ENCODE peak calls at places on chromosome 18, in ten cellular contexts. One of them, this sample, is unnamed.

GRCh38 chr18:8794133-8794986 is 89.0 kb downstream of the MTCL1 start:
- DNase-seq in NCI-H1436: no peak
- DNase-seq in ACHN: peak; percentile 89
- DNase-seq in naive thymus-derived CD8-positive, alpha-beta T cell: no peak
- DNase-seq in iPS-NIHi11: no peak
- DNase-seq in NCI-H2171: no peak
- DNase-seq in retinal pigment epithelial cell: peak; percentile 63
- DNase-seq in GM13976: no peak
- DNase-seq in T-helper 9 cell: no peak
- DNase-seq in tibial nerve: no peak
- DNase-seq in this sample: no peak

GRCh38 chr18:68355637-68356036 is 359.3 kb downstream of the TMX3 start:
- DNase-seq in NCI-H1436: no peak
- DNase-seq in ACHN: no peak
- DNase-seq in naive thymus-derived CD8-positive, alpha-beta T cell: no peak
- DNase-seq in iPS-NIHi11: no peak
- DNase-seq in NCI-H2171: no peak
- DNase-seq in retinal pigment epithelial cell: no peak
- DNase-seq in GM13976: no peak
- DNase-seq in T-helper 9 cell: no peak
- DNase-seq in tibial nerve: no peak
- DNase-seq in this sample: no peak

GRCh38 chr18:34932792-34933466 is 108.3 kb upstream of the MAPRE2 start:
- DNase-seq in NCI-H1436: no peak
- DNase-seq in ACHN: no peak
- DNase-seq in naive thymus-derived CD8-positive, alpha-beta T cell: no peak
- DNase-seq in iPS-NIHi11: no peak
- DNase-seq in NCI-H2171: no peak
- DNase-seq in retinal pigment epithelial cell: no peak
- DNase-seq in GM13976: no peak
- DNase-seq in T-helper 9 cell: no peak
- DNase-seq in tibial nerve: no peak
- DNase-seq in this sample: no peak

GRCh38 chr18:75107931-75108276 is 101.0 kb downstream of the PTGR3 start:
- DNase-seq in NCI-H1436: no peak
- DNase-seq in ACHN: no peak
- DNase-seq in naive thymus-derived CD8-positive, alpha-beta T cell: no peak
- DNase-seq in iPS-NIHi11: no peak
- DNase-seq in NCI-H2171: no peak
- DNase-seq in retinal pigment epithelial cell: no peak
- DNase-seq in GM13976: no peak
- DNase-seq in T-helper 9 cell: no peak
- DNase-seq in tibial nerve: no peak
- DNase-seq in this sample: no peak

GRCh38 chr18:5661179-5661578 is 117.4 kb upstream of the EPB41L3 start:
- DNase-seq in NCI-H1436: no peak
- DNase-seq in ACHN: no peak
- DNase-seq in naive thymus-derived CD8-positive, alpha-beta T cell: no peak
- DNase-seq in iPS-NIHi11: no peak
- DNase-seq in NCI-H2171: no peak
- DNase-seq in retinal pigment epithelial cell: no peak
- DNase-seq in GM13976: no peak
- DNase-seq in T-helper 9 cell: no peak
- DNase-seq in tibial nerve: no peak
- DNase-seq in this sample: no peak

GRCh38 chr18:27668126-27668525 is 483.0 kb upstream of the CHST9 start:
- DNase-seq in NCI-H1436: no peak
- DNase-seq in ACHN: no peak
- DNase-seq in naive thymus-derived CD8-positive, alpha-beta T cell: no peak
- DNase-seq in iPS-NIHi11: no peak
- DNase-seq in NCI-H2171: no peak
- DNase-seq in retinal pigment epithelial cell: no peak
- DNase-seq in GM13976: no peak
- DNase-seq in T-helper 9 cell: no peak
- DNase-seq in tibial nerve: no peak
- DNase-seq in this sample: no peak

GRCh38 chr18:32425466-32425865 is 45.2 kb downstream of the GAREM1 start:
- DNase-seq in NCI-H1436: no peak
- DNase-seq in ACHN: no peak
- DNase-seq in naive thymus-derived CD8-positive, alpha-beta T cell: no peak
- DNase-seq in iPS-NIHi11: no peak
- DNase-seq in NCI-H2171: no peak
- DNase-seq in retinal pigment epithelial cell: no peak
- DNase-seq in GM13976: no peak
- DNase-seq in T-helper 9 cell: no peak
- DNase-seq in tibial nerve: no peak
- DNase-seq in this sample: no peak

GRCh38 chr18:46542545-46542944 is 114.5 kb downstream of the LOXHD1 start:
- DNase-seq in NCI-H1436: no peak
- DNase-seq in ACHN: peak; percentile 13
- DNase-seq in naive thymus-derived CD8-positive, alpha-beta T cell: no peak
- DNase-seq in iPS-NIHi11: peak; percentile 69
- DNase-seq in NCI-H2171: no peak
- DNase-seq in retinal pigment epithelial cell: no peak
- DNase-seq in GM13976: no peak
- DNase-seq in T-helper 9 cell: no peak
- DNase-seq in tibial nerve: no peak
- DNase-seq in this sample: no peak

GRCh38 chr18:67266591-67267237 is 249.8 kb downstream of the DSEL start:
- DNase-seq in NCI-H1436: no peak
- DNase-seq in ACHN: no peak
- DNase-seq in naive thymus-derived CD8-positive, alpha-beta T cell: no peak
- DNase-seq in iPS-NIHi11: no peak
- DNase-seq in NCI-H2171: no peak
- DNase-seq in retinal pigment epithelial cell: no peak
- DNase-seq in GM13976: no peak
- DNase-seq in T-helper 9 cell: no peak
- DNase-seq in tibial nerve: no peak
- DNase-seq in this sample: no peak

GRCh38 chr18:3585656-3586509 is 135.9 kb downstream of the TGIF1 start:
- DNase-seq in NCI-H1436: peak; percentile 71
- DNase-seq in ACHN: peak; percentile 75
- DNase-seq in naive thymus-derived CD8-positive, alpha-beta T cell: peak; percentile 27
- DNase-seq in iPS-NIHi11: peak; percentile 85
- DNase-seq in NCI-H2171: peak; percentile 46
- DNase-seq in retinal pigment epithelial cell: no peak
- DNase-seq in GM13976: peak; percentile 55
- DNase-seq in T-helper 9 cell: peak; percentile 62
- DNase-seq in tibial nerve: peak; percentile 62
- DNase-seq in this sample: peak; percentile 76

GRCh38 chr18:24735504-24736243 is 275.2 kb downstream of the HRH4 start:
- DNase-seq in NCI-H1436: no peak
- DNase-seq in ACHN: no peak
- DNase-seq in naive thymus-derived CD8-positive, alpha-beta T cell: no peak
- DNase-seq in iPS-NIHi11: no peak
- DNase-seq in NCI-H2171: no peak
- DNase-seq in retinal pigment epithelial cell: no peak
- DNase-seq in GM13976: no peak
- DNase-seq in T-helper 9 cell: no peak
- DNase-seq in tibial nerve: no peak
- DNase-seq in this sample: no peak

GRCh38 chr18:44198296-44199284 is 482.1 kb upstream of the SETBP1 start:
- DNase-seq in NCI-H1436: peak; percentile 58
- DNase-seq in ACHN: no peak
- DNase-seq in naive thymus-derived CD8-positive, alpha-beta T cell: no peak
- DNase-seq in iPS-NIHi11: no peak
- DNase-seq in NCI-H2171: no peak
- DNase-seq in retinal pigment epithelial cell: no peak
- DNase-seq in GM13976: no peak
- DNase-seq in T-helper 9 cell: no peak
- DNase-seq in tibial nerve: no peak
- DNase-seq in this sample: no peak

GRCh38 chr18:79637921-79638855 is 41.4 kb upstream of the CTDP1 start:
- DNase-seq in NCI-H1436: no peak
- DNase-seq in ACHN: no peak
- DNase-seq in naive thymus-derived CD8-positive, alpha-beta T cell: no peak
- DNase-seq in iPS-NIHi11: no peak
- DNase-seq in NCI-H2171: no peak
- DNase-seq in retinal pigment epithelial cell: no peak
- DNase-seq in GM13976: no peak
- DNase-seq in T-helper 9 cell: no peak
- DNase-seq in tibial nerve: no peak
- DNase-seq in this sample: no peak

GRCh38 chr18:49681387-49681786 is 119.5 kb downstream of the LIPG start:
- DNase-seq in NCI-H1436: no peak
- DNase-seq in ACHN: no peak
- DNase-seq in naive thymus-derived CD8-positive, alpha-beta T cell: no peak
- DNase-seq in iPS-NIHi11: no peak
- DNase-seq in NCI-H2171: no peak
- DNase-seq in retinal pigment epithelial cell: no peak
- DNase-seq in GM13976: no peak
- DNase-seq in T-helper 9 cell: no peak
- DNase-seq in tibial nerve: no peak
- DNase-seq in this sample: no peak

GRCh38 chr18:12946549-12947354 is 1.1 kb upstream of the SEH1L start:
- DNase-seq in NCI-H1436: no peak
- DNase-seq in ACHN: peak; percentile 81
- DNase-seq in naive thymus-derived CD8-positive, alpha-beta T cell: no peak
- DNase-seq in iPS-NIHi11: peak; percentile 26
- DNase-seq in NCI-H2171: peak; percentile 37
- DNase-seq in retinal pigment epithelial cell: peak; percentile 66
- DNase-seq in GM13976: no peak
- DNase-seq in T-helper 9 cell: no peak
- DNase-seq in tibial nerve: no peak
- DNase-seq in this sample: peak; percentile 52

GRCh38 chr18:63155169-63155852 is 164.3 kb downstream of the BCL2 start:
- DNase-seq in NCI-H1436: peak; percentile 94
- DNase-seq in ACHN: peak; percentile 60
- DNase-seq in naive thymus-derived CD8-positive, alpha-beta T cell: peak; percentile 58
- DNase-seq in iPS-NIHi11: peak; percentile 87
- DNase-seq in NCI-H2171: peak; percentile 84
- DNase-seq in retinal pigment epithelial cell: no peak
- DNase-seq in GM13976: peak; percentile 68
- DNase-seq in T-helper 9 cell: peak; percentile 66
- DNase-seq in tibial nerve: no peak
- DNase-seq in this sample: peak; percentile 72

GRCh38 chr18:8826971-8827370 is 121.6 kb downstream of the MTCL1 start:
- DNase-seq in NCI-H1436: no peak
- DNase-seq in ACHN: no peak
- DNase-seq in naive thymus-derived CD8-positive, alpha-beta T cell: no peak
- DNase-seq in iPS-NIHi11: no peak
- DNase-seq in NCI-H2171: no peak
- DNase-seq in retinal pigment epithelial cell: no peak
- DNase-seq in GM13976: no peak
- DNase-seq in T-helper 9 cell: no peak
- DNase-seq in tibial nerve: no peak
- DNase-seq in this sample: no peak

GRCh38 chr18:31929273-31929672 is 13.7 kb downstream of the TRAPPC8 start:
- DNase-seq in NCI-H1436: no peak
- DNase-seq in ACHN: no peak
- DNase-seq in naive thymus-derived CD8-positive, alpha-beta T cell: no peak
- DNase-seq in iPS-NIHi11: no peak
- DNase-seq in NCI-H2171: no peak
- DNase-seq in retinal pigment epithelial cell: no peak
- DNase-seq in GM13976: no peak
- DNase-seq in T-helper 9 cell: no peak
- DNase-seq in tibial nerve: no peak
- DNase-seq in this sample: no peak

GRCh38 chr18:59885579-59886163 is 14.1 kb upstream of the PMAIP1 start:
- DNase-seq in NCI-H1436: no peak
- DNase-seq in ACHN: peak; percentile 30
- DNase-seq in naive thymus-derived CD8-positive, alpha-beta T cell: no peak
- DNase-seq in iPS-NIHi11: no peak
- DNase-seq in NCI-H2171: no peak
- DNase-seq in retinal pigment epithelial cell: no peak
- DNase-seq in GM13976: peak; percentile 64
- DNase-seq in T-helper 9 cell: no peak
- DNase-seq in tibial nerve: no peak
- DNase-seq in this sample: no peak

GRCh38 chr18:47263828-47264314 is 12.4 kb upstream of the SKOR2 start:
- DNase-seq in NCI-H1436: no peak
- DNase-seq in ACHN: no peak
- DNase-seq in naive thymus-derived CD8-positive, alpha-beta T cell: no peak
- DNase-seq in iPS-NIHi11: no peak
- DNase-seq in NCI-H2171: no peak
- DNase-seq in retinal pigment epithelial cell: no peak
- DNase-seq in GM13976: no peak
- DNase-seq in T-helper 9 cell: no peak
- DNase-seq in tibial nerve: no peak
- DNase-seq in this sample: no peak

GRCh38 chr18:58168221-58168620 is 124.2 kb downstream of the NEDD4L start:
- DNase-seq in NCI-H1436: no peak
- DNase-seq in ACHN: no peak
- DNase-seq in naive thymus-derived CD8-positive, alpha-beta T cell: no peak
- DNase-seq in iPS-NIHi11: no peak
- DNase-seq in NCI-H2171: no peak
- DNase-seq in retinal pigment epithelial cell: no peak
- DNase-seq in GM13976: no peak
- DNase-seq in T-helper 9 cell: no peak
- DNase-seq in tibial nerve: no peak
- DNase-seq in this sample: no peak

GRCh38 chr18:47151457-47151856 is 1.2 kb upstream of the HDHD2 start:
- DNase-seq in NCI-H1436: no peak
- DNase-seq in ACHN: no peak
- DNase-seq in naive thymus-derived CD8-positive, alpha-beta T cell: no peak
- DNase-seq in iPS-NIHi11: no peak
- DNase-seq in NCI-H2171: no peak
- DNase-seq in retinal pigment epithelial cell: no peak
- DNase-seq in GM13976: no peak
- DNase-seq in T-helper 9 cell: no peak
- DNase-seq in tibial nerve: no peak
- DNase-seq in this sample: no peak

GRCh38 chr18:36127866-36128845 is 984 bp downstream of the SLC39A6 start:
- DNase-seq in NCI-H1436: no peak
- DNase-seq in ACHN: peak; percentile 30
- DNase-seq in naive thymus-derived CD8-positive, alpha-beta T cell: no peak
- DNase-seq in iPS-NIHi11: peak; percentile 40
- DNase-seq in NCI-H2171: no peak
- DNase-seq in retinal pigment epithelial cell: no peak
- DNase-seq in GM13976: no peak
- DNase-seq in T-helper 9 cell: no peak
- DNase-seq in tibial nerve: no peak
- DNase-seq in this sample: no peak

GRCh38 chr18:32469190-32469611 is 1.5 kb downstream of the GAREM1 start:
- DNase-seq in NCI-H1436: peak; percentile 22
- DNase-seq in ACHN: no peak
- DNase-seq in naive thymus-derived CD8-positive, alpha-beta T cell: no peak
- DNase-seq in iPS-NIHi11: peak; percentile 15
- DNase-seq in NCI-H2171: no peak
- DNase-seq in retinal pigment epithelial cell: no peak
- DNase-seq in GM13976: peak; percentile 13
- DNase-seq in T-helper 9 cell: no peak
- DNase-seq in tibial nerve: no peak
- DNase-seq in this sample: peak; percentile 59

GRCh38 chr18:845152-845819 is 33.2 kb upstream of the YES1 start:
- DNase-seq in NCI-H1436: no peak
- DNase-seq in ACHN: no peak
- DNase-seq in naive thymus-derived CD8-positive, alpha-beta T cell: no peak
- DNase-seq in iPS-NIHi11: no peak
- DNase-seq in NCI-H2171: no peak
- DNase-seq in retinal pigment epithelial cell: peak; percentile 66
- DNase-seq in GM13976: no peak
- DNase-seq in T-helper 9 cell: no peak
- DNase-seq in tibial nerve: no peak
- DNase-seq in this sample: no peak

GRCh38 chr18:57775937-57776336 is 27.2 kb downstream of the ATP8B1 start:
- DNase-seq in NCI-H1436: no peak
- DNase-seq in ACHN: no peak
- DNase-seq in naive thymus-derived CD8-positive, alpha-beta T cell: no peak
- DNase-seq in iPS-NIHi11: no peak
- DNase-seq in NCI-H2171: no peak
- DNase-seq in retinal pigment epithelial cell: no peak
- DNase-seq in GM13976: no peak
- DNase-seq in T-helper 9 cell: no peak
- DNase-seq in tibial nerve: no peak
- DNase-seq in this sample: no peak

GRCh38 chr18:5059540-5060032 is 137.5 kb downstream of the AKAIN1 start:
- DNase-seq in NCI-H1436: no peak
- DNase-seq in ACHN: no peak
- DNase-seq in naive thymus-derived CD8-positive, alpha-beta T cell: no peak
- DNase-seq in iPS-NIHi11: no peak
- DNase-seq in NCI-H2171: peak; percentile 77
- DNase-seq in retinal pigment epithelial cell: no peak
- DNase-seq in GM13976: no peak
- DNase-seq in T-helper 9 cell: no peak
- DNase-seq in tibial nerve: no peak
- DNase-seq in this sample: no peak

GRCh38 chr18:63788447-63789096 is 13.4 kb downstream of the SERPINB7 start:
- DNase-seq in NCI-H1436: no peak
- DNase-seq in ACHN: peak; percentile 71
- DNase-seq in naive thymus-derived CD8-positive, alpha-beta T cell: no peak
- DNase-seq in iPS-NIHi11: no peak
- DNase-seq in NCI-H2171: no peak
- DNase-seq in retinal pigment epithelial cell: peak; percentile 62
- DNase-seq in GM13976: no peak
- DNase-seq in T-helper 9 cell: no peak
- DNase-seq in tibial nerve: no peak
- DNase-seq in this sample: no peak

This sample was measured in heart left ventricle.